ENCODE peak calls at places on chromosomes 6 and 20, in six cellular contexts. D is COR-L47; V is D341Med; Z is HT-29; Q is stimulated activated naive B cell treated with anti-CD40 and anti-IgM and Interleukin-4, amounts not matched to agents 10 μg/mL and 1 μg/mL and 100 μg/mL, for 72 hours; S is OCI-LY7. M is an unnamed sample.

GRCh38 chr6:98716341-98716740 is 118.0 kb upstream of the POU3F2 start:
- DNase-seq in D (no peak), V (no peak), Z (no peak), Q (no peak), S (no peak), M (no peak)

GRCh38 chr6:40587240-40588069 is at the start of gene LRFN2:
- DNase-seq in D (peak), V (peak), Z (peak), Q (peak), S (no peak), M (peak)

GRCh38 chr6:8180327-8181161 is 78.2 kb upstream of the EEF1E1 start:
- DNase-seq in D (no peak), V (no peak), Z (no peak), Q (no peak), S (no peak), M (peak)

GRCh38 chr6:170190046-170190445 is 100.8 kb downstream of the DLL1 start:
- DNase-seq in D (no peak), V (peak), Z (no peak), Q (no peak), S (no peak), M (no peak)

GRCh38 chr6:119318730-119319129 is 30.8 kb downstream of the MAN1A1 start:
- DNase-seq in D (no peak), V (no peak), Z (no peak), Q (no peak), S (no peak), M (no peak)

GRCh38 chr20:59025511-59025910 is 6.3 kb downstream of the TUBB1 start:
- DNase-seq in D (no peak), V (no peak), Z (no peak), Q (no peak), S (no peak), M (no peak)

GRCh38 chr20:53579581-53580375 is 13.9 kb downstream of the ZNF217 start:
- DNase-seq in D (no peak), V (no peak), Z (peak), Q (no peak), S (peak), M (peak)

GRCh38 chr6:25012657-25013056 is 76.9 kb upstream of the RIPOR2 start:
- DNase-seq in D (no peak), V (no peak), Z (no peak), Q (no peak), S (no peak), M (peak)

GRCh38 chr20:59031326-59032022 is 661 bp downstream of the ATP5F1E start:
- DNase-seq in D (no peak), V (no peak), Z (peak), Q (no peak), S (peak), M (no peak)

GRCh38 chr6:5102266-5102970 is 17.3 kb downstream of the PPP1R3G start:
- DNase-seq in D (no peak), V (no peak), Z (no peak), Q (no peak), S (no peak), M (no peak)

GRCh38 chr6:157551041-157551832 is 170.2 kb downstream of the ZDHHC14 start:
- DNase-seq in D (no peak), V (no peak), Z (no peak), Q (no peak), S (no peak), M (peak)

GRCh38 chr20:37503256-37503927 is 17.7 kb upstream of the NNAT start:
- DNase-seq in D (no peak), V (no peak), Z (no peak), Q (no peak), S (no peak), M (no peak)

GRCh38 chr20:48008850-48009535 is 223.7 kb upstream of the SULF2 start:
- DNase-seq in D (no peak), V (no peak), Z (no peak), Q (no peak), S (no peak), M (peak)

GRCh38 chr6:626236-626635 is 30.7 kb downstream of the HUS1B start:
- DNase-seq in D (no peak), V (no peak), Z (no peak), Q (no peak), S (no peak), M (peak)

GRCh38 chr6:96878101-96878500 is 19.6 kb downstream of the NDUFAF4 start:
- DNase-seq in D (no peak), V (no peak), Z (no peak), Q (no peak), S (no peak), M (peak)

GRCh38 chr6:44778513-44778912 is 391.0 kb downstream of the CDC5L start:
- DNase-seq in D (no peak), V (no peak), Z (no peak), Q (no peak), S (no peak), M (no peak)

GRCh38 chr6:139977887-139978332 is 603.5 kb upstream of the CITED2 start:
- DNase-seq in D (no peak), V (no peak), Z (peak), Q (no peak), S (no peak), M (peak)

GRCh38 chr6:48144024-48144423 is 33.0 kb upstream of the PTCHD4 start:
- DNase-seq in D (no peak), V (no peak), Z (no peak), Q (no peak), S (no peak), M (no peak)

GRCh38 chr6:78909391-78909790 is 42.0 kb downstream of the IRAK1BP1 start:
- DNase-seq in D (no peak), V (no peak), Z (no peak), Q (no peak), S (peak), M (peak)

GRCh38 chr6:113634352-113635163 is 222.6 kb upstream of the MARCKS start:
- DNase-seq in D (no peak), V (no peak), Z (no peak), Q (peak), S (peak), M (peak)

GRCh38 chr20:8601542-8601912 is 467.4 kb upstream of the PLCB4 start:
- DNase-seq in D (no peak), V (no peak), Z (peak), Q (peak), S (peak), M (no peak)